ENCODE peak calls at places on chromosome 11, in eight cellular contexts. One of them, this sample, is unnamed.

GRCh38 chr11:67347964-67348749 is 5.2 kb downstream of the POLD4 start:
- DNase-seq in activated CD4-positive, alpha-beta memory T cell treated with anti-CD3 and anti-CD28 coated beads for 36 hours: no peak
- DNase-seq in thoracic aorta: no peak
- DNase-seq in WTC11: no peak
- DNase-seq in neural crest cell: no peak
- DNase-seq in iPS DF 6.9: no peak
- DNase-seq in activated naive CD4-positive, alpha-beta T cell: no peak
- DNase-seq in activated T-helper 9 cell treated with anti-CD3 and anti-CD28 coated beads, Interleukin-2, amount 50 U/mL, for 16 hours: no peak
- DNase-seq in this sample: no peak

GRCh38 chr11:6301096-6301495 is 19.2 kb downstream of the CAVIN3 start:
- DNase-seq in activated naive CD4-positive, alpha-beta T cell: no peak
- DNase-seq in neural crest cell: no peak
- DNase-seq in thoracic aorta: no peak
- DNase-seq in WTC11: no peak
- DNase-seq in activated T-helper 9 cell treated with anti-CD3 and anti-CD28 coated beads, Interleukin-2, amount 50 U/mL, for 16 hours: no peak
- DNase-seq in activated CD4-positive, alpha-beta memory T cell treated with anti-CD3 and anti-CD28 coated beads for 36 hours: no peak
- DNase-seq in iPS DF 6.9: no peak
- DNase-seq in this sample: no peak

GRCh38 chr11:130114726-130115125 is 44.9 kb upstream of the ST14 start:
- DNase-seq in thoracic aorta: no peak
- DNase-seq in neural crest cell: no peak
- DNase-seq in activated T-helper 9 cell treated with anti-CD3 and anti-CD28 coated beads, Interleukin-2, amount 50 U/mL, for 16 hours: no peak
- DNase-seq in WTC11: no peak
- DNase-seq in activated CD4-positive, alpha-beta memory T cell treated with anti-CD3 and anti-CD28 coated beads for 36 hours: no peak
- DNase-seq in iPS DF 6.9: no peak
- DNase-seq in activated naive CD4-positive, alpha-beta T cell: no peak
- DNase-seq in this sample: no peak

GRCh38 chr11:110907629-110908028 is 195.4 kb upstream of the ARHGAP20 start:
- DNase-seq in activated CD4-positive, alpha-beta memory T cell treated with anti-CD3 and anti-CD28 coated beads for 36 hours: no peak
- DNase-seq in activated naive CD4-positive, alpha-beta T cell: no peak
- DNase-seq in iPS DF 6.9: no peak
- DNase-seq in neural crest cell: no peak
- DNase-seq in activated T-helper 9 cell treated with anti-CD3 and anti-CD28 coated beads, Interleukin-2, amount 50 U/mL, for 16 hours: no peak
- DNase-seq in thoracic aorta: no peak
- DNase-seq in WTC11: no peak
- DNase-seq in this sample: peak; percentile 20

GRCh38 chr11:6474806-6475500 is 1.2 kb upstream of the TRIM3 start:
- DNase-seq in activated naive CD4-positive, alpha-beta T cell: no peak
- DNase-seq in thoracic aorta: no peak
- DNase-seq in WTC11: no peak
- DNase-seq in iPS DF 6.9: no peak
- DNase-seq in activated CD4-positive, alpha-beta memory T cell treated with anti-CD3 and anti-CD28 coated beads for 36 hours: peak; percentile 15
- DNase-seq in neural crest cell: no peak
- DNase-seq in activated T-helper 9 cell treated with anti-CD3 and anti-CD28 coated beads, Interleukin-2, amount 50 U/mL, for 16 hours: no peak
- DNase-seq in this sample: no peak

GRCh38 chr11:61489833-61490585 is 18.5 kb upstream of the LRRC10B start:
- DNase-seq in activated T-helper 9 cell treated with anti-CD3 and anti-CD28 coated beads, Interleukin-2, amount 50 U/mL, for 16 hours: no peak
- DNase-seq in activated CD4-positive, alpha-beta memory T cell treated with anti-CD3 and anti-CD28 coated beads for 36 hours: no peak
- DNase-seq in neural crest cell: no peak
- DNase-seq in thoracic aorta: no peak
- DNase-seq in iPS DF 6.9: no peak
- DNase-seq in activated naive CD4-positive, alpha-beta T cell: no peak
- DNase-seq in WTC11: peak; percentile 63
- DNase-seq in this sample: no peak

GRCh38 chr11:73520358-73521061 is 77.4 kb downstream of the FAM168A start:
- DNase-seq in thoracic aorta: no peak
- DNase-seq in neural crest cell: no peak
- DNase-seq in activated naive CD4-positive, alpha-beta T cell: no peak
- DNase-seq in iPS DF 6.9: no peak
- DNase-seq in activated CD4-positive, alpha-beta memory T cell treated with anti-CD3 and anti-CD28 coated beads for 36 hours: no peak
- DNase-seq in WTC11: no peak
- DNase-seq in activated T-helper 9 cell treated with anti-CD3 and anti-CD28 coated beads, Interleukin-2, amount 50 U/mL, for 16 hours: no peak
- DNase-seq in this sample: no peak

GRCh38 chr11:7637447-7638157 is 35.7 kb downstream of the CYB5R2 start:
- DNase-seq in activated CD4-positive, alpha-beta memory T cell treated with anti-CD3 and anti-CD28 coated beads for 36 hours: no peak
- DNase-seq in thoracic aorta: no peak
- DNase-seq in WTC11: no peak
- DNase-seq in activated naive CD4-positive, alpha-beta T cell: no peak
- DNase-seq in iPS DF 6.9: no peak
- DNase-seq in neural crest cell: no peak
- DNase-seq in activated T-helper 9 cell treated with anti-CD3 and anti-CD28 coated beads, Interleukin-2, amount 50 U/mL, for 16 hours: no peak
- DNase-seq in this sample: no peak

GRCh38 chr11:95065336-95065735 is 1.4 kb upstream of the SRSF8 start:
- DNase-seq in activated CD4-positive, alpha-beta memory T cell treated with anti-CD3 and anti-CD28 coated beads for 36 hours: no peak
- DNase-seq in WTC11: no peak
- DNase-seq in iPS DF 6.9: no peak
- DNase-seq in activated naive CD4-positive, alpha-beta T cell: no peak
- DNase-seq in thoracic aorta: no peak
- DNase-seq in activated T-helper 9 cell treated with anti-CD3 and anti-CD28 coated beads, Interleukin-2, amount 50 U/mL, for 16 hours: no peak
- DNase-seq in neural crest cell: no peak
- DNase-seq in this sample: no peak

GRCh38 chr11:61855939-61856730 is 28.0 kb downstream of the FADS2 start:
- DNase-seq in activated CD4-positive, alpha-beta memory T cell treated with anti-CD3 and anti-CD28 coated beads for 36 hours: no peak
- DNase-seq in neural crest cell: no peak
- DNase-seq in activated naive CD4-positive, alpha-beta T cell: no peak
- DNase-seq in activated T-helper 9 cell treated with anti-CD3 and anti-CD28 coated beads, Interleukin-2, amount 50 U/mL, for 16 hours: no peak
- DNase-seq in thoracic aorta: no peak
- DNase-seq in WTC11: no peak
- DNase-seq in iPS DF 6.9: no peak
- DNase-seq in this sample: no peak

GRCh38 chr11:112797072-112797471 is 164.1 kb upstream of the NCAM1 start:
- DNase-seq in WTC11: peak; percentile 50
- DNase-seq in iPS DF 6.9: peak; percentile 75
- DNase-seq in neural crest cell: no peak
- DNase-seq in activated CD4-positive, alpha-beta memory T cell treated with anti-CD3 and anti-CD28 coated beads for 36 hours: no peak
- DNase-seq in activated T-helper 9 cell treated with anti-CD3 and anti-CD28 coated beads, Interleukin-2, amount 50 U/mL, for 16 hours: no peak
- DNase-seq in thoracic aorta: no peak
- DNase-seq in activated naive CD4-positive, alpha-beta T cell: no peak
- DNase-seq in this sample: no peak

GRCh38 chr11:109085708-109086373 is 336.1 kb upstream of the C11orf87 start:
- DNase-seq in iPS DF 6.9: no peak
- DNase-seq in activated T-helper 9 cell treated with anti-CD3 and anti-CD28 coated beads, Interleukin-2, amount 50 U/mL, for 16 hours: no peak
- DNase-seq in activated naive CD4-positive, alpha-beta T cell: no peak
- DNase-seq in WTC11: no peak
- DNase-seq in neural crest cell: no peak
- DNase-seq in thoracic aorta: no peak
- DNase-seq in activated CD4-positive, alpha-beta memory T cell treated with anti-CD3 and anti-CD28 coated beads for 36 hours: no peak
- DNase-seq in this sample: no peak

GRCh38 chr11:130042093-130042591 is 27.6 kb upstream of the APLP2 start:
- DNase-seq in neural crest cell: no peak
- DNase-seq in thoracic aorta: no peak
- DNase-seq in WTC11: no peak
- DNase-seq in iPS DF 6.9: no peak
- DNase-seq in activated naive CD4-positive, alpha-beta T cell: no peak
- DNase-seq in activated CD4-positive, alpha-beta memory T cell treated with anti-CD3 and anti-CD28 coated beads for 36 hours: no peak
- DNase-seq in activated T-helper 9 cell treated with anti-CD3 and anti-CD28 coated beads, Interleukin-2, amount 50 U/mL, for 16 hours: no peak
- DNase-seq in this sample: no peak

GRCh38 chr11:119205080-119205479 is 1.1 kb upstream of the CBL start:
- DNase-seq in activated T-helper 9 cell treated with anti-CD3 and anti-CD28 coated beads, Interleukin-2, amount 50 U/mL, for 16 hours: no peak
- DNase-seq in activated CD4-positive, alpha-beta memory T cell treated with anti-CD3 and anti-CD28 coated beads for 36 hours: no peak
- DNase-seq in WTC11: no peak
- DNase-seq in neural crest cell: no peak
- DNase-seq in activated naive CD4-positive, alpha-beta T cell: no peak
- DNase-seq in iPS DF 6.9: no peak
- DNase-seq in thoracic aorta: no peak
- DNase-seq in this sample: no peak

GRCh38 chr11:130582994-130583393 is 134.5 kb downstream of the ADAMTS15 start:
- DNase-seq in iPS DF 6.9: no peak
- DNase-seq in activated CD4-positive, alpha-beta memory T cell treated with anti-CD3 and anti-CD28 coated beads for 36 hours: no peak
- DNase-seq in WTC11: no peak
- DNase-seq in activated T-helper 9 cell treated with anti-CD3 and anti-CD28 coated beads, Interleukin-2, amount 50 U/mL, for 16 hours: no peak
- DNase-seq in neural crest cell: no peak
- DNase-seq in thoracic aorta: no peak
- DNase-seq in activated naive CD4-positive, alpha-beta T cell: no peak
- DNase-seq in this sample: no peak

GRCh38 chr11:72771507-72771906 is 19.3 kb upstream of the ARAP1 start:
- DNase-seq in iPS DF 6.9: no peak
- DNase-seq in activated T-helper 9 cell treated with anti-CD3 and anti-CD28 coated beads, Interleukin-2, amount 50 U/mL, for 16 hours: no peak
- DNase-seq in WTC11: no peak
- DNase-seq in activated CD4-positive, alpha-beta memory T cell treated with anti-CD3 and anti-CD28 coated beads for 36 hours: no peak
- DNase-seq in neural crest cell: no peak
- DNase-seq in activated naive CD4-positive, alpha-beta T cell: no peak
- DNase-seq in thoracic aorta: no peak
- DNase-seq in this sample: no peak

GRCh38 chr11:13682212-13682611 is 13.7 kb downstream of the FAR1 start:
- DNase-seq in iPS DF 6.9: no peak
- DNase-seq in neural crest cell: no peak
- DNase-seq in activated naive CD4-positive, alpha-beta T cell: no peak
- DNase-seq in thoracic aorta: no peak
- DNase-seq in activated T-helper 9 cell treated with anti-CD3 and anti-CD28 coated beads, Interleukin-2, amount 50 U/mL, for 16 hours: no peak
- DNase-seq in activated CD4-positive, alpha-beta memory T cell treated with anti-CD3 and anti-CD28 coated beads for 36 hours: no peak
- DNase-seq in WTC11: no peak
- DNase-seq in this sample: no peak

GRCh38 chr11:65585396-65586246 is 9.8 kb downstream of the EHBP1L1 start:
- DNase-seq in WTC11: no peak
- DNase-seq in activated CD4-positive, alpha-beta memory T cell treated with anti-CD3 and anti-CD28 coated beads for 36 hours: no peak
- DNase-seq in activated naive CD4-positive, alpha-beta T cell: no peak
- DNase-seq in neural crest cell: no peak
- DNase-seq in activated T-helper 9 cell treated with anti-CD3 and anti-CD28 coated beads, Interleukin-2, amount 50 U/mL, for 16 hours: no peak
- DNase-seq in thoracic aorta: no peak
- DNase-seq in iPS DF 6.9: no peak
- DNase-seq in this sample: no peak

GRCh38 chr11:1639102-1639620 is 9.6 kb downstream of the KRTAP5-5 start:
- DNase-seq in WTC11: no peak
- DNase-seq in neural crest cell: no peak
- DNase-seq in iPS DF 6.9: no peak
- DNase-seq in activated CD4-positive, alpha-beta memory T cell treated with anti-CD3 and anti-CD28 coated beads for 36 hours: no peak
- DNase-seq in activated T-helper 9 cell treated with anti-CD3 and anti-CD28 coated beads, Interleukin-2, amount 50 U/mL, for 16 hours: no peak
- DNase-seq in thoracic aorta: no peak
- DNase-seq in activated naive CD4-positive, alpha-beta T cell: no peak
- DNase-seq in this sample: no peak

GRCh38 chr11:126917531-126918204 is 82.9 kb downstream of the KIRREL3 start:
- DNase-seq in WTC11: no peak
- DNase-seq in neural crest cell: no peak
- DNase-seq in activated CD4-positive, alpha-beta memory T cell treated with anti-CD3 and anti-CD28 coated beads for 36 hours: peak; percentile 35
- DNase-seq in thoracic aorta: no peak
- DNase-seq in activated T-helper 9 cell treated with anti-CD3 and anti-CD28 coated beads, Interleukin-2, amount 50 U/mL, for 16 hours: no peak
- DNase-seq in iPS DF 6.9: no peak
- DNase-seq in activated naive CD4-positive, alpha-beta T cell: no peak
- DNase-seq in this sample: peak; percentile 16

GRCh38 chr11:34203377-34203801 is 98.0 kb downstream of the NAT10 start:
- DNase-seq in neural crest cell: no peak
- DNase-seq in activated naive CD4-positive, alpha-beta T cell: no peak
- DNase-seq in WTC11: no peak
- DNase-seq in iPS DF 6.9: no peak
- DNase-seq in activated CD4-positive, alpha-beta memory T cell treated with anti-CD3 and anti-CD28 coated beads for 36 hours: peak; percentile 25
- DNase-seq in thoracic aorta: no peak
- DNase-seq in activated T-helper 9 cell treated with anti-CD3 and anti-CD28 coated beads, Interleukin-2, amount 50 U/mL, for 16 hours: no peak
- DNase-seq in this sample: peak; percentile 13

GRCh38 chr11:11387201-11387600 is 34.2 kb upstream of the CSNK2A3 start:
- DNase-seq in activated CD4-positive, alpha-beta memory T cell treated with anti-CD3 and anti-CD28 coated beads for 36 hours: no peak
- DNase-seq in WTC11: no peak
- DNase-seq in neural crest cell: no peak
- DNase-seq in activated T-helper 9 cell treated with anti-CD3 and anti-CD28 coated beads, Interleukin-2, amount 50 U/mL, for 16 hours: no peak
- DNase-seq in thoracic aorta: no peak
- DNase-seq in iPS DF 6.9: no peak
- DNase-seq in activated naive CD4-positive, alpha-beta T cell: no peak
- DNase-seq in this sample: no peak

GRCh38 chr11:70502677-70503076 is 104.3 kb downstream of the CTTN start:
- DNase-seq in activated naive CD4-positive, alpha-beta T cell: no peak
- DNase-seq in WTC11: no peak
- DNase-seq in iPS DF 6.9: no peak
- DNase-seq in activated CD4-positive, alpha-beta memory T cell treated with anti-CD3 and anti-CD28 coated beads for 36 hours: no peak
- DNase-seq in thoracic aorta: no peak
- DNase-seq in activated T-helper 9 cell treated with anti-CD3 and anti-CD28 coated beads, Interleukin-2, amount 50 U/mL, for 16 hours: no peak
- DNase-seq in neural crest cell: no peak
- DNase-seq in this sample: no peak

GRCh38 chr11:97860237-97860636 is 1160.5 kb upstream of the CNTN5 start:
- DNase-seq in WTC11: no peak
- DNase-seq in activated T-helper 9 cell treated with anti-CD3 and anti-CD28 coated beads, Interleukin-2, amount 50 U/mL, for 16 hours: no peak
- DNase-seq in activated naive CD4-positive, alpha-beta T cell: no peak
- DNase-seq in activated CD4-positive, alpha-beta memory T cell treated with anti-CD3 and anti-CD28 coated beads for 36 hours: no peak
- DNase-seq in iPS DF 6.9: no peak
- DNase-seq in thoracic aorta: no peak
- DNase-seq in neural crest cell: no peak
- DNase-seq in this sample: no peak

GRCh38 chr11:15536438-15536837 is 421.7 kb downstream of the INSC start:
- DNase-seq in WTC11: no peak
- DNase-seq in activated T-helper 9 cell treated with anti-CD3 and anti-CD28 coated beads, Interleukin-2, amount 50 U/mL, for 16 hours: no peak
- DNase-seq in iPS DF 6.9: no peak
- DNase-seq in thoracic aorta: no peak
- DNase-seq in activated naive CD4-positive, alpha-beta T cell: no peak
- DNase-seq in activated CD4-positive, alpha-beta memory T cell treated with anti-CD3 and anti-CD28 coated beads for 36 hours: no peak
- DNase-seq in neural crest cell: no peak
- DNase-seq in this sample: no peak

GRCh38 chr11:80593981-80594380 is 1153.2 kb upstream of the TENM4 start:
- DNase-seq in WTC11: no peak
- DNase-seq in thoracic aorta: no peak
- DNase-seq in neural crest cell: no peak
- DNase-seq in activated T-helper 9 cell treated with anti-CD3 and anti-CD28 coated beads, Interleukin-2, amount 50 U/mL, for 16 hours: no peak
- DNase-seq in iPS DF 6.9: no peak
- DNase-seq in activated CD4-positive, alpha-beta memory T cell treated with anti-CD3 and anti-CD28 coated beads for 36 hours: no peak
- DNase-seq in activated naive CD4-positive, alpha-beta T cell: no peak
- DNase-seq in this sample: no peak

GRCh38 chr11:10622957-10623787 is 54.7 kb upstream of the LYVE1 start:
- DNase-seq in activated CD4-positive, alpha-beta memory T cell treated with anti-CD3 and anti-CD28 coated beads for 36 hours: peak; percentile 24
- DNase-seq in iPS DF 6.9: no peak
- DNase-seq in WTC11: no peak
- DNase-seq in activated naive CD4-positive, alpha-beta T cell: no peak
- DNase-seq in neural crest cell: no peak
- DNase-seq in thoracic aorta: no peak
- DNase-seq in activated T-helper 9 cell treated with anti-CD3 and anti-CD28 coated beads, Interleukin-2, amount 50 U/mL, for 16 hours: no peak
- DNase-seq in this sample: no peak

GRCh38 chr11:30902929-30903328 is 316.8 kb upstream of the MPPED2 start:
- DNase-seq in iPS DF 6.9: no peak
- DNase-seq in activated CD4-positive, alpha-beta memory T cell treated with anti-CD3 and anti-CD28 coated beads for 36 hours: no peak
- DNase-seq in activated naive CD4-positive, alpha-beta T cell: no peak
- DNase-seq in thoracic aorta: no peak
- DNase-seq in activated T-helper 9 cell treated with anti-CD3 and anti-CD28 coated beads, Interleukin-2, amount 50 U/mL, for 16 hours: no peak
- DNase-seq in neural crest cell: no peak
- DNase-seq in WTC11: no peak
- DNase-seq in this sample: no peak

GRCh38 chr11:46050065-46050464 is 71.2 kb downstream of the PHF21A start:
- DNase-seq in neural crest cell: peak; percentile 2
- DNase-seq in iPS DF 6.9: no peak
- DNase-seq in activated T-helper 9 cell treated with anti-CD3 and anti-CD28 coated beads, Interleukin-2, amount 50 U/mL, for 16 hours: no peak
- DNase-seq in activated CD4-positive, alpha-beta memory T cell treated with anti-CD3 and anti-CD28 coated beads for 36 hours: no peak
- DNase-seq in thoracic aorta: peak; percentile 8
- DNase-seq in activated naive CD4-positive, alpha-beta T cell: no peak
- DNase-seq in WTC11: no peak
- DNase-seq in this sample: no peak

GRCh38 chr11:125253289-125253688 is 88.7 kb downstream of the PKNOX2 start:
- DNase-seq in activated CD4-positive, alpha-beta memory T cell treated with anti-CD3 and anti-CD28 coated beads for 36 hours: no peak
- DNase-seq in iPS DF 6.9: no peak
- DNase-seq in neural crest cell: no peak
- DNase-seq in thoracic aorta: no peak
- DNase-seq in WTC11: no peak
- DNase-seq in activated naive CD4-positive, alpha-beta T cell: no peak
- DNase-seq in activated T-helper 9 cell treated with anti-CD3 and anti-CD28 coated beads, Interleukin-2, amount 50 U/mL, for 16 hours: no peak
- DNase-seq in this sample: no peak

GRCh38 chr11:120236169-120237107 is 3.5 kb upstream of the POU2F3 start:
- DNase-seq in activated CD4-positive, alpha-beta memory T cell treated with anti-CD3 and anti-CD28 coated beads for 36 hours: no peak
- DNase-seq in thoracic aorta: no peak
- DNase-seq in neural crest cell: no peak
- DNase-seq in activated naive CD4-positive, alpha-beta T cell: no peak
- DNase-seq in iPS DF 6.9: no peak
- DNase-seq in activated T-helper 9 cell treated with anti-CD3 and anti-CD28 coated beads, Interleukin-2, amount 50 U/mL, for 16 hours: no peak
- DNase-seq in WTC11: no peak
- DNase-seq in this sample: no peak

GRCh38 chr11:73271936-73272679 is at the start of gene P2RY6:
- DNase-seq in activated naive CD4-positive, alpha-beta T cell: no peak
- DNase-seq in WTC11: peak; percentile 13
- DNase-seq in activated T-helper 9 cell treated with anti-CD3 and anti-CD28 coated beads, Interleukin-2, amount 50 U/mL, for 16 hours: no peak
- DNase-seq in iPS DF 6.9: no peak
- DNase-seq in activated CD4-positive, alpha-beta memory T cell treated with anti-CD3 and anti-CD28 coated beads for 36 hours: peak; percentile 7
- DNase-seq in neural crest cell: no peak
- DNase-seq in thoracic aorta: no peak
- DNase-seq in this sample: no peak

GRCh38 chr11:92932023-92932422 is 37.4 kb upstream of the MTNR1B start:
- DNase-seq in thoracic aorta: no peak
- DNase-seq in iPS DF 6.9: no peak
- DNase-seq in neural crest cell: no peak
- DNase-seq in WTC11: no peak
- DNase-seq in activated CD4-positive, alpha-beta memory T cell treated with anti-CD3 and anti-CD28 coated beads for 36 hours: no peak
- DNase-seq in activated T-helper 9 cell treated with anti-CD3 and anti-CD28 coated beads, Interleukin-2, amount 50 U/mL, for 16 hours: no peak
- DNase-seq in activated naive CD4-positive, alpha-beta T cell: no peak
- DNase-seq in this sample: no peak

GRCh38 chr11:18394300-18394927 is at the start of gene LDHA:
- DNase-seq in WTC11: peak; percentile 87
- DNase-seq in thoracic aorta: peak; percentile 97
- DNase-seq in activated CD4-positive, alpha-beta memory T cell treated with anti-CD3 and anti-CD28 coated beads for 36 hours: peak; percentile 99
- DNase-seq in neural crest cell: peak; percentile 68
- DNase-seq in activated T-helper 9 cell treated with anti-CD3 and anti-CD28 coated beads, Interleukin-2, amount 50 U/mL, for 16 hours: peak; percentile 99
- DNase-seq in activated naive CD4-positive, alpha-beta T cell: peak; percentile 96
- DNase-seq in iPS DF 6.9: no peak
- DNase-seq in this sample: peak; percentile 100